ENCODE peak calls at places on chromosomes 4 and X, in six cellular contexts. X is GM12865; U is cardiac muscle cell; I is activated naive CD4-positive, alpha-beta T cell treated with anti-CD3 and anti-CD28 coated beads for 36 hours; T is stimulated activated CD4-positive, alpha-beta T cell treated with anti-CD3 and anti-CD28 coated beads, Interleukin-2, amount 100 ng/mL, for 24 hours; A is NAMALWA. J is an unnamed sample.

GRCh38 chrX:31132803-31133202 is 61.0 kb upstream of the FTHL17 start:
- DNase-seq in T (no peak), A (no peak), U (no peak), I (no peak), X (no peak), J (no peak)

GRCh38 chr4:153116101-153116680 is 88.1 kb upstream of the TRIM2 start:
- DNase-seq in I (no peak), U (no peak), A (no peak), T (no peak), X (no peak), J (peak)

GRCh38 chrX:11143931-11144678 is 33.0 kb downstream of the HCCS start:
- DNase-seq in X (peak), I (peak), T (peak), A (peak), U (peak), J (peak)

GRCh38 chrX:39409246-39409917 is 608.1 kb downstream of the MID1IP1 start:
- DNase-seq in U (no peak), I (peak), A (no peak), X (no peak), T (no peak), J (no peak)

GRCh38 chr4:112979881-112980421 is 69.5 kb upstream of the ANK2 start:
- DNase-seq in T (no peak), I (no peak), U (no peak), A (no peak), X (no peak), J (no peak)

GRCh38 chr4:101695176-101695575 is 95.4 kb upstream of the BANK1 start:
- DNase-seq in T (no peak), X (no peak), I (no peak), U (no peak), A (no peak), J (no peak)

GRCh38 chr4:111221371-111221770 is 598.5 kb upstream of the PITX2 start:
- DNase-seq in A (no peak), I (no peak), X (no peak), T (no peak), U (no peak), J (no peak)

GRCh38 chrX:40418413-40419195 is 162.2 kb upstream of the ATP6AP2 start:
- DNase-seq in X (peak), I (no peak), T (no peak), U (no peak), A (no peak), J (no peak)

GRCh38 chrX:16436348-16437188 is 213.4 kb upstream of the S100G start:
- DNase-seq in T (peak), U (peak), A (peak), X (peak), I (peak), J (peak)

GRCh38 chrX:30504309-30504708 is 73.3 kb downstream of the TASL start:
- DNase-seq in I (no peak), U (peak), A (peak), X (peak), T (no peak), J (peak)

GRCh38 chrX:10574663-10575062 is 45.7 kb downstream of the MID1 start:
- DNase-seq in U (no peak), I (no peak), T (no peak), A (no peak), X (no peak), J (no peak)

GRCh38 chrX:2710041-2710471 is 19.0 kb downstream of the CD99 start:
- DNase-seq in U (no peak), X (no peak), I (peak), A (no peak), T (peak), J (no peak)

GRCh38 chr4:39486221-39486804 is 27.5 kb downstream of the LIAS start:
- DNase-seq in T (no peak), X (no peak), I (no peak), A (no peak), U (no peak), J (no peak)

GRCh38 chr4:153205028-153205648 is 895 bp downstream of the TRIM2 start:
- DNase-seq in U (no peak), I (peak), T (peak), A (no peak), X (peak), J (no peak)

GRCh38 chrX:28039258-28039657 is 58.0 kb upstream of the DCAF8L1 start:
- DNase-seq in U (no peak), X (no peak), I (no peak), T (no peak), A (no peak), J (no peak)

GRCh38 chr4:105232374-105232773 is 85.7 kb downstream of the TET2 start:
- DNase-seq in I (no peak), A (no peak), X (no peak), T (no peak), U (no peak), J (no peak)

GRCh38 chr4:155392486-155393184 is 15.9 kb upstream of the MAP9 start:
- DNase-seq in A (no peak), U (no peak), T (no peak), X (no peak), I (no peak), J (no peak)

GRCh38 chr4:182978152-182978827 is 61.1 kb upstream of the DCTD start:
- DNase-seq in A (peak), T (no peak), X (peak), I (no peak), U (no peak), J (peak)

GRCh38 chrX:50567636-50568035 is 97.0 kb upstream of the DGKK start:
- DNase-seq in A (no peak), T (no peak), X (no peak), U (no peak), I (no peak), J (no peak)

GRCh38 chrX:22088326-22088725 is 56.2 kb downstream of the PHEX start:
- DNase-seq in T (no peak), U (no peak), I (no peak), X (no peak), A (no peak), J (no peak)

GRCh38 chr4:72205831-72206230 is 174.0 kb downstream of the NPFFR2 start:
- DNase-seq in U (no peak), X (no peak), A (no peak), T (no peak), I (no peak), J (no peak)

GRCh38 chr4:182143822-182144620 is 99.2 kb upstream of the TENM3 start:
- DNase-seq in A (no peak), T (no peak), X (peak), U (peak), I (no peak), J (peak)

GRCh38 chr4:162163892-162164759 is at the start of gene FSTL5:
- DNase-seq in T (peak), U (peak), I (peak), X (peak), A (peak), J (peak)

GRCh38 chrX:134875679-134876078 is 115.1 kb upstream of the SMIM10 start:
- DNase-seq in X (no peak), T (no peak), A (no peak), U (peak), I (no peak), J (no peak)

GRCh38 chr4:174999407-174999806 is 81.2 kb downstream of the ADAM29 start:
- DNase-seq in U (no peak), A (no peak), T (no peak), I (no peak), X (no peak), J (no peak)

GRCh38 chrX:109632906-109633504 is 8.0 kb upstream of the KCNE5 start:
- DNase-seq in A (peak), X (no peak), U (peak), I (no peak), T (no peak), J (peak)

GRCh38 chrX:72258174-72258573 is 18.9 kb downstream of the RPS4X start:
- DNase-seq in A (no peak), T (no peak), I (no peak), X (no peak), U (no peak), J (no peak)

GRCh38 chrX:73289039-73289438 is 74.4 kb upstream of the NAP1L2 start:
- DNase-seq in U (no peak), X (peak), T (no peak), I (no peak), A (no peak), J (no peak)

GRCh38 chr4:171718069-171718468 is 95.1 kb upstream of the GALNTL6 start:
- DNase-seq in T (no peak), A (no peak), I (no peak), U (no peak), X (no peak), J (no peak)

GRCh38 chr4:37653601-37654000 is 32.6 kb downstream of the RELL1 start:
- DNase-seq in T (no peak), A (no peak), X (no peak), U (no peak), I (no peak), J (no peak)

GRCh38 chrX:13693341-13693871 is 4.5 kb downstream of the RAB9A start:
- DNase-seq in U (no peak), T (no peak), I (no peak), X (no peak), A (peak), J (no peak)

GRCh38 chr4:108116423-108117168 is 52.1 kb downstream of the LEF1 start:
- DNase-seq in U (no peak), X (peak), A (peak), I (peak), T (no peak), J (no peak)

GRCh38 chrX:10818651-10819050 is 198.3 kb upstream of the MID1 start:
- DNase-seq in T (no peak), U (peak), I (no peak), X (no peak), A (no peak), J (no peak)

GRCh38 chrX:353566-354535 is 32.9 kb downstream of the PPP2R3B start:
- DNase-seq in X (no peak), A (no peak), U (no peak), T (no peak), I (no peak), J (no peak)

GRCh38 chr4:7970031-7970946 is 30.6 kb upstream of the AFAP1 start:
- DNase-seq in I (peak), U (no peak), A (no peak), X (peak), T (peak), J (no peak)

GRCh38 chr4:52037730-52038108 is 380 bp downstream of the SGCB start:
- DNase-seq in U (peak), A (peak), T (peak), I (peak), X (peak), J (peak)

J was measured in MM.1S.